ENCODE peak calls at places on chromosome 20, in six cellular contexts. H is IMR-90, T is mesenchymal stem cell, I is H9, U is H1, R is trophoblast cell. N is an unnamed sample.

GRCh38 chr20:45359406-45360148 is 3.4 kb upstream of the SYS1 start:
- DNase-seq in T (peak), U (no peak), I (no peak), R (no peak), H (no peak), N (no peak)

GRCh38 chr20:46289416-46289815 is 18.9 kb downstream of the CDH22 start:
- DNase-seq in U (no peak), H (no peak), R (no peak), T (no peak), I (no peak), N (no peak)

GRCh38 chr20:59042151-59042795 is at the start of gene PRELID3B:
- DNase-seq in U (no peak), T (peak), I (no peak), H (no peak), R (peak), N (no peak)

GRCh38 chr20:53738039-53738944 is 144.7 kb upstream of the ZNF217 start:
- DNase-seq in U (no peak), T (peak), R (peak), H (peak), I (peak), N (no peak)

GRCh38 chr20:50587291-50587961 is 77.2 kb downstream of the PTPN1 start:
- DNase-seq in R (peak), I (no peak), T (no peak), H (no peak), U (no peak), N (no peak)

GRCh38 chr20:14902432-14903089 is 565.1 kb upstream of the FLRT3 start:
- DNase-seq in H (no peak), U (no peak), T (no peak), R (no peak), I (no peak), N (no peak)

GRCh38 chr20:50921055-50921454 is 10.2 kb downstream of the ADNP start:
- DNase-seq in H (no peak), T (no peak), I (no peak), R (no peak), U (no peak), N (no peak)

GRCh38 chr20:31617432-31618104 is 12.5 kb downstream of the ID1 start:
- DNase-seq in H (no peak), R (no peak), U (no peak), I (no peak), T (no peak), N (no peak)

GRCh38 chr20:4073852-4074741 is 58.7 kb upstream of the RNF24 start:
- DNase-seq in I (no peak), T (no peak), R (no peak), H (no peak), U (peak), N (no peak)

GRCh38 chr20:53428997-53429396 is 164.6 kb downstream of the ZNF217 start:
- DNase-seq in T (no peak), I (no peak), H (no peak), R (no peak), U (no peak), N (no peak)

GRCh38 chr20:58048096-58048702 is 180.3 kb downstream of the ANKRD60 start:
- DNase-seq in I (peak), U (peak), T (no peak), R (no peak), H (peak), N (peak)

GRCh38 chr20:37384683-37385174 is 38.8 kb downstream of the SRC start:
- DNase-seq in T (peak), U (peak), R (peak), H (peak), I (peak), N (peak)

GRCh38 chr20:32980131-32980941 is 23.9 kb downstream of the SUN5 start:
- DNase-seq in I (no peak), U (no peak), T (no peak), R (no peak), H (no peak), N (no peak)

GRCh38 chr20:32150291-32150848 is 40.9 kb downstream of the TM9SF4 start:
- DNase-seq in R (no peak), T (no peak), I (no peak), H (no peak), U (no peak), N (no peak)

GRCh38 chr20:38450412-38450975 is 15.4 kb upstream of the SNHG17 start:
- DNase-seq in H (peak), R (peak), T (no peak), U (no peak), I (no peak), N (no peak)
- H3K14ac ChIP-seq in H (no peak), R (no peak), T (no peak), U (no peak), I (no peak), N (no peak)

GRCh38 chr20:48349673-48350072 is 478.1 kb downstream of the PREX1 start:
- DNase-seq in H (no peak), I (no peak), T (no peak), U (no peak), R (no peak), N (no peak)

GRCh38 chr20:48350291-48350988 is 477.4 kb downstream of the PREX1 start:
- DNase-seq in I (peak), H (no peak), T (no peak), R (no peak), U (peak), N (no peak)

GRCh38 chr20:48354320-48355263 is 473.2 kb downstream of the PREX1 start:
- DNase-seq in T (no peak), R (no peak), U (no peak), I (no peak), H (no peak), N (no peak)

GRCh38 chr20:48352628-48353027 is 475.2 kb downstream of the PREX1 start:
- DNase-seq in T (no peak), U (no peak), I (no peak), R (no peak), H (no peak), N (no peak)

GRCh38 chr20:48352042-48352441 is 475.8 kb downstream of the PREX1 start:
- DNase-seq in T (no peak), I (no peak), H (no peak), U (no peak), R (no peak), N (no peak)
- H3K14ac ChIP-seq in T (no peak), I (no peak), H (no peak), U (no peak), R (no peak), N (no peak)

DNA sequence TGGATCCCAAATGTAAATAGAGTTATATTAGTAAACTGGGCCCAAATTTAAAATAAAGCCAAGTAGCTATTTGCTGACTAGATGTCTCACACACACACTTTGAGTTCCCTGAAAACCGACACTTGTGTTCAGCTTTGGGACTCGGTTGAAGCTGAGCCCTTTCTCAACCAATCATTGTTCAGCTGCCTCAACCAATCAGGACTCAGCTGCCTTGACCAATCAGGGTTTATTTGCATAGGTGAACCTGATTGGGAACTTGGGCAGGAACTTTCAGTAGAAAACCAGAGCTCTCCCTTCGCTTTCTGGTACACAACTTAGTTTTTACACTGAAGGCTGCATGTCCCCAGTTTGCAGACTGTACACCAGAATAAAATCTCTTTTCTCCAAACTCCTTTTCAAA is 301.7 kb downstream of the FOXA2 start:
- DNase-seq in T (no peak), H (no peak), R (no peak), I (no peak), U (no peak), N (no peak)
- H3K14ac ChIP-seq in T (no peak), H (no peak), R (no peak), I (no peak), U (no peak), N (no peak)

DNA sequence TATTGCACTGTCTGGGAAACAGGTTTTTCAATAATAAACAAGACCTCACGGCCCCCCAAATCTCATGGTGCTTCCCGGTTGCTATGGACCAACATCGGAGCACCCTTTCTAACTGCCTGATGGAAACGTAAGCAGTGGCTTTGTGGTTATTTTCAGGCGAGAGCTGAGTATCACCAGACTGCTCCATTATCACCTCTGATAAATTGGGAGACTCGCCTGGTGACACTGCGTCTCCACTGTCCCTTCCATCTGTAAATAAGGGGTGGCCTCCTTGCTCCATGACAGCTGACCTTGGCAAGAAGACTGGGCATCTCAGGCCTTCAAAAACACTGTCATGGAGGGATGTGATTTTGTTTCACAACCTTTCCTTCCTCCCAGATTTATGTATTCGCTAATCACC is 17.8 kb upstream of the CDH4 start:
- DNase-seq in I (no peak), T (no peak), R (no peak), H (no peak), U (no peak), N (no peak)
- H3K14ac ChIP-seq in I (no peak), T (no peak), R (no peak), H (no peak), U (no peak), N (no peak)

GRCh38 chr20:24610341-24611115 is 141.1 kb downstream of the SYNDIG1 start:
- DNase-seq in U (no peak), H (no peak), T (no peak), R (no peak), I (no peak), N (no peak)
- H3K14ac ChIP-seq in U (no peak), H (no peak), T (no peak), R (no peak), I (no peak), N (no peak)

DNA sequence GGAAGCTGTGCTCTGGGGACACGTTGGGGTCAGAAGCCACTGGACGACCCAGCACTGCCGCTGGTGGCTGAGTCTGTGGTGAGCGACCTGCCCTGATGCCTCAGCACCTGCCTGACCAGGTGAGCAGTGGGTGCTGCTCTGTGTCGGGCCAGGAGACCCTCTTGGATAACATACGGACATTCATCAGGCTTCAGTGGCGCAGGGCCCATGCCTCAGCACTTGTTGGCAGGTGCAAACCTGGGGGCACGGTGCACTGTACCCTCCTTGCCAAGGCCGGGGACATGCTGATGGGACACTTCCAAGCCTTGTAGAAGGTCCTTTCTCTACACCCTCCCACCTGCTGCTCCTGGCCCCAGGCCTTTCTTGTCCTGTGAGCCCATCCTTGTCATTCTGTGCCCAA is 34.1 kb downstream of the MYT1 start:
- DNase-seq in T (no peak), H (no peak), R (no peak), U (no peak), I (no peak), N (no peak)
- H3K14ac ChIP-seq in T (no peak), H (no peak), R (no peak), U (no peak), I (no peak), N (no peak)

DNA sequence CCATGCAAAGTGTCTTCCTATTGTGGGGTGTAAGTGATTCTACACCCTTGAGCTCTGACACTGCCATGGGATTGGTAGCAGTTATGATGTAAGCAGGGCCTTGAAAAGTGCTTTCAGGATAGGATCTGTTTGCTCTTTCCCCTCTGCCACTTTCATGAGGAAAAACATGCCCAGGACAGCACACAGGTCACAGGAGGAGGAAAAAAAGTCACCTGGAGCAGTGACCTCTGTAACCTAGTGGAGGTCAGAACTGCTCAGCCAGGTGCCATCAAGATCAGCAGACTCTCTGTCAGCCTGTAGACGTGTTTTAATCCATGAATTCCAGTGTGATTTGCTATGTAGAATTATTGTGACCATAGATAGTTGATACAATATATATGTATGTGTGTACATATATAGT is 92.7 kb upstream of the BMP2 start:
- DNase-seq in T (no peak), R (no peak), H (no peak), I (no peak), U (no peak), N (no peak)
- H3K14ac ChIP-seq in T (no peak), R (no peak), H (no peak), I (no peak), U (peak), N (no peak)

DNA sequence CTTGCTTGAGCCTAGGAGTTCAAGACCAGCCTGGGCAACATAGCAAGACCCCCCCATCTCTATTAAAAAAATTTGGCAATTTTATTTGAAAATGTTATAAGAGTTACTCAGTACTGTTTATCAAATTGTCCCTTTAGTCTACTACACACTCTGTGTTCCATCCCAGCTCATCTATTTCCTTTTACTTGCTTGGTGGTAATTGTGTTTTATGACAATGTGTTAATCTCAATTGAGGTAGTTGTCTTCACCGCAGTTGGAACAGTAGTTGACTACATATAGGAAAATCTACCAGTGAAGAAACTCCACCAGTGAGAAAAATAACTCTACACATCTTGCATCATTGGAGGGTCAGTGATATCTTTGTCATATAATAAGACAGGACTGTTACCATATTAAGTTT is 8.0 kb downstream of the NCOA3 start:
- DNase-seq in T (no peak), R (no peak), I (no peak), U (no peak), H (no peak), N (no peak)
- H3K14ac ChIP-seq in T (no peak), R (no peak), I (no peak), U (no peak), H (no peak), N (no peak)

N was measured in neuronal stem cell.